ENCODE peak calls at places on chromosome 11, in nine cellular contexts. A is HCT116, X is sigmoid colon, J is stomach, T is ovary, I is esophagus muscularis mucosa, Y is adrenal gland, M is lower leg skin, N is heart left ventricle. B is an unnamed sample.

GRCh38 chr11:72783144-72783910 is 10.5 kb downstream of the STARD10 start:
- DNase-seq in A (no peak), X (no peak), J (no peak), T (no peak), I (no peak), Y (no peak), M (no peak), N (no peak), B (no peak)

GRCh38 chr11:102292951-102293350 is 24.3 kb upstream of the BIRC3 start:
- DNase-seq in A (no peak), X (no peak), J (no peak), T (no peak), I (no peak), Y (no peak), M (no peak), N (no peak), B (no peak)

GRCh38 chr11:14299921-14300320 is 59.1 kb downstream of the RRAS2 start:
- DNase-seq in A (no peak), X (no peak), J (no peak), T (no peak), I (no peak), Y (no peak), M (no peak), N (no peak), B (no peak)

GRCh38 chr11:2701230-2701629 is 1.4 kb upstream of the KCNQ1OT1 start:
- DNase-seq in A (no peak), X (peak), J (no peak), T (no peak), I (no peak), Y (no peak), M (peak), N (no peak), B (no peak)

GRCh38 chr11:111514216-111515031 is at the start of gene HOATZ:
- DNase-seq in A (no peak), X (no peak), J (no peak), T (no peak), I (no peak), Y (no peak), M (no peak), N (no peak), B (no peak)

GRCh38 chr11:64275841-64276240 is 8.6 kb downstream of the BAD start:
- DNase-seq in A (no peak), X (no peak), J (no peak), T (no peak), I (no peak), Y (no peak), M (no peak), N (no peak), B (no peak)

GRCh38 chr11:81036168-81036870 is 1595.5 kb upstream of the TENM4 start:
- DNase-seq in A (no peak), X (no peak), J (no peak), T (no peak), I (no peak), Y (no peak), M (no peak), N (no peak), B (no peak)

GRCh38 chr11:76664578-76665061 is 5.9 kb downstream of the LRRC32 start:
- DNase-seq in A (no peak), X (peak), J (no peak), T (no peak), I (no peak), Y (no peak), M (peak), N (no peak), B (no peak)

GRCh38 chr11:108435066-108435465 is 32.3 kb downstream of the C11orf65 start:
- DNase-seq in A (no peak), X (no peak), J (no peak), T (no peak), I (no peak), Y (no peak), M (no peak), N (no peak), B (no peak)

GRCh38 chr11:64186205-64187165 is 514 bp downstream of the STIP1 start:
- DNase-seq in A (no peak), X (peak), J (no peak), T (no peak), I (no peak), Y (peak), M (no peak), N (no peak), B (no peak)

GRCh38 chr11:57335343-57336110 is at the start of gene SSRP1:
- DNase-seq in A (peak), X (peak), J (peak), T (peak), I (no peak), Y (peak), M (peak), N (peak), B (peak)

GRCh38 chr11:92843455-92843854 is 126.0 kb upstream of the MTNR1B start:
- DNase-seq in A (no peak), X (no peak), J (no peak), T (no peak), I (no peak), Y (no peak), M (no peak), N (no peak), B (no peak)

GRCh38 chr11:78244546-78245315 is 56.0 kb downstream of the USP35 start:
- DNase-seq in A (no peak), X (no peak), J (no peak), T (no peak), I (no peak), Y (no peak), M (no peak), N (no peak), B (no peak)

GRCh38 chr11:120601566-120601965 is 90.0 kb downstream of the GRIK4 start:
- DNase-seq in A (no peak), X (no peak), J (no peak), T (no peak), I (no peak), Y (no peak), M (no peak), N (no peak), B (no peak)

GRCh38 chr11:70737816-70738630 is 339.7 kb downstream of the CTTN start:
- DNase-seq in A (no peak), X (no peak), J (no peak), T (no peak), I (no peak), Y (no peak), M (no peak), N (no peak), B (no peak)

GRCh38 chr11:57598831-57599155 is 1.3 kb downstream of the SERPING1 start:
- DNase-seq in A (no peak), X (no peak), J (no peak), T (peak), I (no peak), Y (no peak), M (no peak), N (no peak), B (no peak)

GRCh38 chr11:123406441-123407123 is 23.5 kb upstream of the GRAMD1B start:
- DNase-seq in A (no peak), X (no peak), J (no peak), T (no peak), I (no peak), Y (no peak), M (no peak), N (no peak), B (no peak)

GRCh38 chr11:110095554-110095953 is 2.4 kb downstream of the ZC3H12C start:
- DNase-seq in A (peak), X (no peak), J (no peak), T (no peak), I (no peak), Y (peak), M (no peak), N (no peak), B (no peak)

GRCh38 chr11:131370090-131370751 is at the start of gene NTM:
- DNase-seq in A (no peak), X (peak), J (peak), T (no peak), I (no peak), Y (peak), M (peak), N (peak), B (no peak)

GRCh38 chr11:131670876-131671275 is 300.5 kb downstream of the NTM start:
- DNase-seq in A (no peak), X (peak), J (no peak), T (no peak), I (no peak), Y (no peak), M (no peak), N (no peak), B (no peak)

GRCh38 chr11:90223248-90223585 is 368 bp upstream of the CHORDC1 start:
- DNase-seq in A (no peak), X (no peak), J (no peak), T (no peak), I (no peak), Y (no peak), M (no peak), N (no peak), B (no peak)

GRCh38 chr11:27139742-27140141 is 99.1 kb downstream of the BBOX1 start:
- DNase-seq in A (no peak), X (no peak), J (no peak), T (no peak), I (no peak), Y (no peak), M (no peak), N (no peak), B (no peak)
- TF ChIP-seq POLR2A in A (no peak), X (no peak), J (no peak), T (no peak), I (no peak), Y (no peak), M (no peak), N (no peak), B (no peak)

GRCh38 chr11:62128835-62129234 is 5.0 kb downstream of the INCENP start:
- DNase-seq in A (no peak), X (peak), J (no peak), T (no peak), I (no peak), Y (no peak), M (peak), N (no peak), B (no peak)
- TF ChIP-seq POLR2A in A (no peak), X (no peak), J (no peak), T (no peak), I (no peak), Y (no peak), M (no peak), N (no peak), B (no peak)

DNA sequence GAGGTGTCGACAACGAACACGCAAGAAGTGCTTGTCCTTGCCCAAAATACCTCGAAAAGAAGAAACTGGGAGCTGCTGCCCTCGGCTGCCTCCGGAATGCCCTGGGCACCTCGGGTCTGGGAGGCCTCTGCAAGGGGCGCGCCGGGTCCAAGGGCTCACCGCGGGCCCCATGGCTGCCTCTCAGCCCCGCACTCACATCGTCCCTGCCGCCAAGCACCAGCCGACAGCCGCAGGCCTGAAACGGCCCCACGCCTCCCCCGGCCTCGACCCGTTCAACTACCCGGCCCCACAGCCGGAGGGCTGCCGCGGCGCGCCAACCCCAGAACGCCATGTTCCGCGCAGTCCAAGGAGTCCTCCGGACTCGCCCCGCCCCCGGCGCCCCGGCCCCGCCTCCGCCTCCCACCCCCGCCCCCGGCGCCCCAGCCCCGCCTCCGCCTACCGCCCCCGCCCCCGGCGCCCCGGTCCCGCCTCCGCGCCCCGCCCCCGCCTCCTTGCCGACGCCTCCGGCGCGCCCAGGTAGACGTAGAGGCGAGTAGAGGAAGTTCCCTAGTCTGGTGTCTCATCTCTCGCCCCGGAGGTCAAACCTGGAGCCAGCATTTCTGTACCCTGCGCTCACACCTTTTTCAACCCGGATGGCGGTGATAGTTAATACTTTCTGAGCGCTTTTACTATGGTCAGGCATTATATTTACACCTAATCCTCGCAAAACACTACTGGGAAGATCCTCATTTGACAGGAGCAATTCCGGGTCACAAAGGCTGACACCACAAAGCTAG is at the start of gene SIRT3:
- DNase-seq in A (peak), X (peak), J (peak), T (peak), I (peak), Y (peak), M (peak), N (peak), B (peak)
- TF ChIP-seq POLR2A in A (peak), X (no peak), J (no peak), T (peak), I (peak), Y (no peak), M (no peak), N (peak), B (peak)

DNA sequence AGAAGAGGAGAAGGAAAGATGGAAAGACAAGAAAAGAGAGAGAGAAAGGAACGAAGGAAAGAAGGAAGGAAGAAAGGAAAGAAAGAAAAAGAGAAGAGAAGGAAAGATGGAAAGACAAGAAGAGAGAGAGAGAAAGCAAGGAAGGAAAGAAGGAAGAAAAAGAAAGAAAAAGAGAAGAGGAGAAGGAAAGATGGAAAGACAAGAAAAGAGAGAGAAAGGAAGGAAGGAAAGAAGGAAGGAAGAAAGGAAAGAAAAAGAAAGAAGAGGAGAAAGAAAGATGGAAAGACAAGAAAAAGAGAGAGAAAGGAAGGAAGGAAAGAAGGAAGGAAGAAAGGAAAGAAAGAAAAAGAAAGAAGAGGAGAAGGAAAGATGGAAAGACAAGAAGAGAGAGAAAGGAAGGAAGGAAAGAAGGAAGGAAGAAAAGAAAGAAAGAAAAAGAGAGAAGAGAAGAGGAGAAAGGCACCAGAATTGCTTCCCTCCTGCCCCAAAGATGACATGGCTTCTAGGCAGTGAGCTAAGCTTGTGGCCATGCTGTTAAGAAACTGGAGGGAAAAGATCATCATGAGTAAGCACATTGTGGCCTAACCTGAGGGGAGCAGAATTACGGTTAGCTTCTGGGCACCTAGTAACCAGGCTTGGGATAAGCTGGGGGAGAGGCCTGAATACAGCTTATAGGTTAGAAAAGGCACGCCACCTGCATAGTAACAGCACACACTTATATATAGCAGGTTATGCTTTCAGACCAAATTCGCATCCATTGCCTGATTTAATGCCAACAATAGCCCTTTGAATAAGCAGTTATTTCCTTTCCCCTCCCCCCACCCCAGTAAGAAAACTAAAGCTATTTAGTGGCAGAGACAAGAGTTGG is 2.3 kb upstream of the ST3GAL4 start:
- DNase-seq in A (no peak), X (no peak), J (no peak), T (no peak), I (no peak), Y (no peak), M (no peak), N (no peak), B (peak)
- TF ChIP-seq POLR2A in A (no peak), X (no peak), J (no peak), T (no peak), I (no peak), Y (no peak), M (no peak), N (no peak), B (no peak)

DNA sequence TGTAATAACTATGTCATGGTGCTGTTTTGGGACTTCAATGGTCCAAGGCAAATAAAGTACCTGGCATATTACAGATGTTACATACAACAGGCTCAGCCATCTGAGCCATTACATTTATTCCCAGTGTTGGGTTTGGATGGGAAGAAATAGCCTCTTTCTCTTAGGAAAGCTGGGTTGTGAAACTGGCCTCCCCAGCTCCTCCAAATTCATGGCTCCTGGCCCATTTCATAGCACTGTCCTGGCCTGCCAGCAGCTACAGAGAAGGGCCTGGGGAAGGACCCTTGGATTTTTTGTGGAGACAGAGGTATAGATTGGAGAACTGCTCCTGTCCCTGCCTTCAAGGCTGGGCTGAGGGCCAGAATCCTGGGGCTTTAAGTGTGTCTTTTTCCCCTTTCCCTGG is 18.0 kb downstream of the PKNOX2 start:
- DNase-seq in A (no peak), X (no peak), J (no peak), T (no peak), I (no peak), Y (no peak), M (no peak), N (no peak), B (no peak)
- TF ChIP-seq POLR2A in A (no peak), X (no peak), J (no peak), T (no peak), I (no peak), Y (no peak), M (no peak), N (no peak), B (no peak)

GRCh38 chr11:35165416-35166368 is 26.7 kb downstream of the CD44 start:
- DNase-seq in A (no peak), X (no peak), J (peak), T (no peak), I (no peak), Y (peak), M (no peak), N (peak), B (no peak)
- TF ChIP-seq POLR2A in A (no peak), X (no peak), J (no peak), T (no peak), I (no peak), Y (no peak), M (no peak), N (no peak), B (no peak)

GRCh38 chr11:46916669-46917108 is 1.7 kb downstream of the LRP4 start:
- DNase-seq in A (no peak), X (peak), J (peak), T (peak), I (no peak), Y (peak), M (peak), N (peak), B (peak)
- TF ChIP-seq POLR2A in A (no peak), X (no peak), J (no peak), T (no peak), I (no peak), Y (no peak), M (no peak), N (peak), B (no peak)

GRCh38 chr11:68936358-68936636 is 32.6 kb downstream of the IGHMBP2 start:
- DNase-seq in A (no peak), X (no peak), J (no peak), T (no peak), I (no peak), Y (no peak), M (no peak), N (no peak), B (no peak)

GRCh38 chr11:68936676-68937620 is 33.3 kb downstream of the IGHMBP2 start:
- DNase-seq in A (no peak), X (no peak), J (no peak), T (no peak), I (no peak), Y (no peak), M (no peak), N (no peak), B (no peak)

GRCh38 chr11:68939583-68940555 is 36.2 kb downstream of the IGHMBP2 start:
- DNase-seq in A (no peak), X (no peak), J (no peak), T (no peak), I (no peak), Y (no peak), M (no peak), N (no peak), B (no peak)

GRCh38 chr11:68938816-68939582 is 35.3 kb downstream of the IGHMBP2 start:
- DNase-seq in A (no peak), X (no peak), J (no peak), T (no peak), I (no peak), Y (no peak), M (no peak), N (no peak), B (no peak)

GRCh38 chr11:68938088-68938487 is 34.4 kb downstream of the IGHMBP2 start:
- DNase-seq in A (no peak), X (no peak), J (no peak), T (no peak), I (no peak), Y (no peak), M (no peak), N (no peak), B (no peak)
- TF ChIP-seq POLR2A in A (no peak), X (no peak), J (no peak), T (no peak), I (no peak), Y (no peak), M (no peak), N (no peak), B (no peak)

DNA sequence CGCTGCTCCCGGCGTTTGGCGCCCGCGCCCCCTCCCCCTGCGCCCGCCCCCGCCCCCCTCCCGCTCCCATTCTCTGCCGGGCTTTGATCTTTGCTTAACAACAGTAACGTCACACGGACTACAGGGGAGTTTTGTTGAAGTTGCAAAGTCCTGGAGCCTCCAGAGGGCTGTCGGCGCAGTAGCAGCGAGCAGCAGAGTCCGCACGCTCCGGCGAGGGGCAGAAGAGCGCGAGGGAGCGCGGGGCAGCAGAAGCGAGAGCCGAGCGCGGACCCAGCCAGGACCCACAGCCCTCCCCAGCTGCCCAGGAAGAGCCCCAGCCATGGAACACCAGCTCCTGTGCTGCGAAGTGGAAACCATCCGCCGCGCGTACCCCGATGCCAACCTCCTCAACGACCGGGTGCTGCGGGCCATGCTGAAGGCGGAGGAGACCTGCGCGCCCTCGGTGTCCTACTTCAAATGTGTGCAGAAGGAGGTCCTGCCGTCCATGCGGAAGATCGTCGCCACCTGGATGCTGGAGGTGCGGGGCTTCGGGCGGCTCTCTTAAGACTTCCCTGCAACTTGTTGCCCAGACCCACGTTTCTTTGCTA is at the start of gene CCND1:
- DNase-seq in A (peak), X (peak), J (peak), T (no peak), I (no peak), Y (peak), M (peak), N (peak), B (peak)
- TF ChIP-seq POLR2A in A (peak), X (peak), J (peak), T (no peak), I (no peak), Y (peak), M (no peak), N (peak), B (peak)

GRCh38 chr11:67646535-67647336 is 3.8 kb downstream of the ACY3 start:
- DNase-seq in A (no peak), X (no peak), J (no peak), T (no peak), I (no peak), Y (no peak), M (peak), N (no peak), B (no peak)
- TF ChIP-seq POLR2A in A (no peak), X (no peak), J (no peak), T (no peak), I (no peak), Y (no peak), M (no peak), N (no peak), B (no peak)

B was measured in H54.